ENCODE peak calls at places on chromosomes 4 and X, in four cellular contexts. Z, K, A and D are unnamed samples.

GRCh38 chr4:185845966-185846365 is 34.0 kb upstream of the SORBS2 start:
- DNase-seq in Z (no peak), K (no peak), A (no peak), D (no peak)

GRCh38 chrX:18674417-18674787 is 2.5 kb upstream of the RS1 start:
- DNase-seq in Z (peak), K (no peak), A (no peak), D (peak)

GRCh38 chr4:1523907-1524636 is 117.8 kb upstream of the NKX1-1 start:
- DNase-seq in Z (no peak), K (no peak), A (no peak), D (no peak)

GRCh38 chr4:177728361-177729152 is 286.3 kb upstream of the AGA start:
- DNase-seq in Z (no peak), K (no peak), A (no peak), D (no peak)

GRCh38 chr4:147910315-147910714 is 178.4 kb downstream of the ARHGAP10 start:
- DNase-seq in Z (no peak), K (no peak), A (no peak), D (no peak)

GRCh38 chrX:40471965-40472648 is 108.7 kb upstream of the ATP6AP2 start:
- DNase-seq in Z (peak), K (no peak), A (no peak), D (no peak)

GRCh38 chrX:40062525-40063193 is 35.1 kb downstream of the BCOR start:
- DNase-seq in Z (no peak), K (no peak), A (no peak), D (no peak)

GRCh38 chr4:26877417-26877816 is 16.8 kb downstream of the STIM2 start:
- DNase-seq in Z (no peak), K (no peak), A (no peak), D (no peak)

GRCh38 chr4:15234585-15235126 is 193.2 kb upstream of the C1QTNF7 start:
- DNase-seq in Z (no peak), K (no peak), A (no peak), D (no peak)

GRCh38 chrX:17869580-17869979 is 8.5 kb upstream of the RAI2 start:
- DNase-seq in Z (no peak), K (no peak), A (no peak), D (no peak)

GRCh38 chr4:116705466-116705865 is 379.9 kb downstream of the TRAM1L1 start:
- DNase-seq in Z (no peak), K (no peak), A (no peak), D (peak)

GRCh38 chrX:57119416-57119815 is 1.9 kb downstream of the SPIN2B start:
- DNase-seq in Z (no peak), K (no peak), A (no peak), D (no peak)

GRCh38 chrX:136250191-136251041 is 784 bp downstream of the MAP7D3 start:
- DNase-seq in Z (no peak), K (peak), A (no peak), D (peak)

GRCh38 chr4:123833156-123833555 is 436.6 kb downstream of the SPRY1 start:
- DNase-seq in Z (no peak), K (no peak), A (no peak), D (no peak)

GRCh38 chrX:119008122-119008744 is 33.8 kb downstream of the LONRF3 start:
- DNase-seq in Z (peak), K (no peak), A (no peak), D (no peak)

GRCh38 chrX:119505945-119506344 is 37.7 kb downstream of the SLC25A5 start:
- DNase-seq in Z (no peak), K (no peak), A (no peak), D (no peak)

GRCh38 chr4:4394644-4395043 is 7.7 kb downstream of the NSG1 start:
- DNase-seq in Z (peak), K (no peak), A (no peak), D (no peak)

GRCh38 chrX:38285649-38286048 is 41.7 kb downstream of the RPGR start:
- DNase-seq in Z (no peak), K (no peak), A (no peak), D (no peak)

GRCh38 chr4:183349673-183350072 is 27.4 kb upstream of the CLDN24 start:
- DNase-seq in Z (no peak), K (no peak), A (no peak), D (no peak)

GRCh38 chr4:186037182-186037581 is 31.8 kb upstream of the TLR3 start:
- DNase-seq in Z (no peak), K (no peak), A (no peak), D (no peak)

GRCh38 chr4:138275946-138276621 is 33.9 kb upstream of the SLC7A11 start:
- DNase-seq in Z (no peak), K (no peak), A (no peak), D (no peak)

GRCh38 chr4:8290701-8290970 is 21.1 kb downstream of the HTRA3 start:
- DNase-seq in Z (no peak), K (no peak), A (no peak), D (no peak)

GRCh38 chr4:24674279-24674678 is 89.9 kb upstream of the DHX15 start:
- DNase-seq in Z (no peak), K (no peak), A (no peak), D (no peak)

GRCh38 chr4:47471064-47471463 is 7.6 kb upstream of the COMMD8 start:
- DNase-seq in Z (no peak), K (no peak), A (no peak), D (no peak)

GRCh38 chr4:55625835-55626234 is 10.3 kb downstream of the NMU start:
- DNase-seq in Z (peak), K (no peak), A (no peak), D (no peak)

GRCh38 chr4:88609387-88609786 is 17.1 kb downstream of the HERC3 start:
- DNase-seq in Z (no peak), K (no peak), A (no peak), D (no peak)

GRCh38 chr4:156255608-156256007 is 301.9 kb upstream of the CTSO start:
- DNase-seq in Z (no peak), K (no peak), A (no peak), D (no peak)

GRCh38 chr4:120198411-120198810 is 131.8 kb upstream of the MAD2L1 start:
- DNase-seq in Z (no peak), K (no peak), A (no peak), D (no peak)

GRCh38 chrX:81120936-81121351 is 80.8 kb downstream of the HMGN5 start:
- DNase-seq in Z (peak), K (no peak), A (no peak), D (peak)

GRCh38 chr4:129239088-129239487 is 143.1 kb downstream of the C4orf33 start:
- DNase-seq in Z (no peak), K (no peak), A (no peak), D (no peak)

GRCh38 chr4:7892212-7893019 is 47.2 kb downstream of the AFAP1 start:
- DNase-seq in Z (peak), K (no peak), A (no peak), D (no peak)

GRCh38 chrX:150898343-150899190 is at the start of gene CD99L2:
- DNase-seq in Z (peak), K (peak), A (peak), D (peak)

GRCh38 chr4:75412746-75413145 is 101.5 kb downstream of the RCHY1 start:
- DNase-seq in Z (no peak), K (no peak), A (no peak), D (no peak)

GRCh38 chr4:157775971-157776370 is 396.9 kb downstream of the GASK1B start:
- DNase-seq in Z (no peak), K (no peak), A (no peak), D (no peak)

GRCh38 chr4:88478247-88478646 is 21.3 kb downstream of the HERC5 start:
- DNase-seq in Z (no peak), K (no peak), A (no peak), D (no peak)